ENCODE peak calls at places on chromosomes 11 and 22, in six cellular contexts. O is HCT116, E is IMR-90, A is H1, W is K562, X is GM12878. C is an unnamed sample.

GRCh38 chr11:66867425-66868040 is 10.7 kb downstream of the LRFN4 start:
- DNase-seq in O (no peak), E (no peak), A (no peak), W (peak; percentile 64), X (no peak), C (no peak)

GRCh38 chr22:19132153-19132552 is 1.0 kb downstream of the TSSK2 start:
- DNase-seq in O (no peak), E (no peak), A (no peak), W (no peak), X (no peak), C (no peak)

GRCh38 chr11:57094206-57094940 is 87.4 kb upstream of the LRRC55 start:
- DNase-seq in O (no peak), E (peak; percentile 21), A (no peak), W (no peak), X (no peak), C (no peak)

GRCh38 chr11:114171257-114172054 is 111.9 kb downstream of the ZBTB16 start:
- DNase-seq in O (no peak), E (no peak), A (no peak), W (no peak), X (no peak), C (peak; percentile 65)

GRCh38 chr11:56950510-56950909 is 38.2 kb upstream of the OR5AK2 start:
- DNase-seq in O (no peak), E (no peak), A (no peak), W (no peak), X (no peak), C (no peak)

GRCh38 chr11:103528046-103528445 is 418.8 kb downstream of the DYNC2H1 start:
- DNase-seq in O (no peak), E (no peak), A (no peak), W (no peak), X (no peak), C (no peak)

GRCh38 chr11:31106963-31107576 is 262.5 kb downstream of the DCDC1 start:
- DNase-seq in O (peak; percentile 51), E (peak; percentile 7), A (peak; percentile 36), W (peak; percentile 58), X (no peak), C (peak; percentile 44)

GRCh38 chr11:102014756-102015155 is 32.5 kb upstream of the CFAP300 start:
- DNase-seq in O (no peak), E (no peak), A (no peak), W (no peak), X (no peak), C (no peak)

GRCh38 chr22:42644422-42645340 is 4.3 kb upstream of the ATP5MGL start:
- DNase-seq in O (no peak), E (no peak), A (no peak), W (no peak), X (no peak), C (peak; percentile 75)

GRCh38 chr11:124900464-124900863 is 2.8 kb upstream of the ROBO4 start:
- DNase-seq in O (peak; percentile 23), E (peak; percentile 93), A (no peak), W (no peak), X (no peak), C (peak; percentile 75)

GRCh38 chr11:64341429-64341828 is 1.4 kb downstream of the CCDC88B start:
- DNase-seq in O (no peak), E (no peak), A (no peak), W (no peak), X (no peak), C (no peak)

GRCh38 chr22:24450600-24450999 is 23.2 kb downstream of the ADORA2A start:
- DNase-seq in O (no peak), E (no peak), A (no peak), W (peak; percentile 32), X (no peak), C (peak; percentile 83)

GRCh38 chr11:61437496-61437895 is 7.6 kb downstream of the SDHAF2 start:
- DNase-seq in O (no peak), E (no peak), A (no peak), W (no peak), X (no peak), C (no peak)

GRCh38 chr22:24424001-24424900 is 3.1 kb upstream of the ADORA2A start:
- DNase-seq in O (no peak), E (no peak), A (no peak), W (peak; percentile 20), X (no peak), C (no peak)

GRCh38 chr22:21982338-21982965 is at the start of gene TOP3B:
- DNase-seq in O (peak; percentile 43), E (peak; percentile 69), A (no peak), W (peak; percentile 100), X (peak; percentile 17), C (peak; percentile 62)

GRCh38 chr11:74257934-74258553 is 53.4 kb downstream of the P4HA3 start:
- DNase-seq in O (no peak), E (peak; percentile 82), A (no peak), W (no peak), X (no peak), C (peak; percentile 75)

GRCh38 chr11:75100314-75100713 is 3.6 kb upstream of the OR2AT4 start:
- DNase-seq in O (no peak), E (peak; percentile 81), A (no peak), W (peak; percentile 90), X (peak; percentile 78), C (no peak)

GRCh38 chr22:33879796-33880195 is 40.5 kb downstream of the LARGE1 start:
- DNase-seq in O (no peak), E (no peak), A (no peak), W (no peak), X (no peak), C (no peak)

GRCh38 chr11:72950685-72951084 is 136.5 kb downstream of the ATG16L2 start:
- DNase-seq in O (no peak), E (no peak), A (no peak), W (no peak), X (no peak), C (no peak)

GRCh38 chr22:35327690-35328471 is 28.2 kb downstream of the TOM1 start:
- DNase-seq in O (no peak), E (no peak), A (no peak), W (no peak), X (no peak), C (no peak)
- TF ChIP-seq POLR2A in O (no peak), E (no peak), A (no peak), W (no peak), X (no peak), C (no peak)

DNA sequence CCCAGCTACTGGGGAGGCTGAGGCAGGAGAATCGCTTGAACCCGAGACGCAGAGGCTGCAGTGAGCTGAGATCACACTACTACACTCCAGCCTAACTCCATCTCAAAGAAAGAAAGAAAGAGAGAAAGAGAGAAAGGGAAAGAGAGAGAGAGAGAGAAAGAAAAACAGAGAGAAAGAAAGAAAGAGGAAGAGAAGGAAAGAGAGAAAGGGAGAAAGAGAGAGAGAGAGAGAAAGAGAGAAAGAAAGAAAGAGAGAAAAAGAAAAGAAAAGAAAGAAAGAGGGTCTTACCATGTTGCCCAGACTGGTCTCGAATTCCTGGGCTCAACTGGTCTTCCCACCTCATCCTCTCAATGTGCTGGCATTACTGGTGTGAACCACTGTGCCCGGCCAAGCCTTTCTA is 22.3 kb downstream of the FBLN1 start:
- DNase-seq in O (no peak), E (no peak), A (no peak), W (no peak), X (no peak), C (no peak)
- H3K27ac ChIP-seq in O (no peak overlapping the region), E (no peak overlapping the region), A (no peak overlapping the region), W (no peak overlapping the region), X (no peak overlapping the region), C (no peak overlapping the region)

GRCh38 chr11:107198490-107199007 is 180.3 kb upstream of the GUCY1A2 start:
- DNase-seq in O (no peak), E (no peak), A (no peak), W (no peak), X (no peak), C (no peak)
- H3K9ac ChIP-seq in O (no peak overlapping the region), E (no peak overlapping the region), A (no peak overlapping the region), W (no peak overlapping the region), X (no peak overlapping the region), C (no peak overlapping the region)

DNA sequence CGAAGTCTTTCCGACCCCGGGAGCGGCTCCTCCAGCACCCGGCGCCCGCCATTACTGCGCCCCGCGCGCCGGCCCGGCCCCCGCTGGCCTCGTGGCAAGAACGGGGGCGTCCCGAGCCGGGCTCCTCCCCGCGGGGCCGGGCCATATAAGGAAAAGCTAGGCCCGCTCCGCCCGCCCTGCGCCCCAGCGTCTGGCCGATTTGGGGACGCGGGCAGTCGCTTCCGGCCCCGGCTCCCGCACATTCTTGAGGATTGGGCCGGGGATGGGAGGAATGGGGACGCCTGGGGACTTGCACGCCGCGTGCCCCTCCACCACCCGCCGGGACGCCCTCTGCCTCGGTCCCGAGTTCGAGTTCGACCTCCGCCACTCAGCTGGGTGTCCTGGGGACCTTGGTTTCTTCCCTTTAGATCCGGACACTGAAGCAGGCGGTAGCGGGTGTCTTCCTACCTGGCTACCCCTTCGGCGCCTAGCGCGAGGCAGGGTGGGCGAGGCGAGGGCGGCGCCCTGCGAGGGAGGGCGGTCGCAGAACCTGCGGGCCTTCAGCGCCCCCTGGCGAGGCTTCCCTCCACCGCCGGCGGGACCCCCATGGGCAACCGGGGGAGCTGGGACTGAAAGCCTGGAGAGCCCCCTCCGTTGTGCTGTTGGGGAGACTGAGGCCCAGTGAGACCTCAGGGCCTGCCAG is 3.8 kb downstream of the SMTN start:
- DNase-seq in O (no peak), E (peak; percentile 75), A (peak; percentile 61), W (peak; percentile 88), X (peak; percentile 43), C (peak; percentile 71)
- TF ChIP-seq POLR2A in O (peak; percentile 60), E (peak; percentile 57), A (no peak), W (peak; percentile 82), X (peak; percentile 93), C (peak; percentile 72)

DNA sequence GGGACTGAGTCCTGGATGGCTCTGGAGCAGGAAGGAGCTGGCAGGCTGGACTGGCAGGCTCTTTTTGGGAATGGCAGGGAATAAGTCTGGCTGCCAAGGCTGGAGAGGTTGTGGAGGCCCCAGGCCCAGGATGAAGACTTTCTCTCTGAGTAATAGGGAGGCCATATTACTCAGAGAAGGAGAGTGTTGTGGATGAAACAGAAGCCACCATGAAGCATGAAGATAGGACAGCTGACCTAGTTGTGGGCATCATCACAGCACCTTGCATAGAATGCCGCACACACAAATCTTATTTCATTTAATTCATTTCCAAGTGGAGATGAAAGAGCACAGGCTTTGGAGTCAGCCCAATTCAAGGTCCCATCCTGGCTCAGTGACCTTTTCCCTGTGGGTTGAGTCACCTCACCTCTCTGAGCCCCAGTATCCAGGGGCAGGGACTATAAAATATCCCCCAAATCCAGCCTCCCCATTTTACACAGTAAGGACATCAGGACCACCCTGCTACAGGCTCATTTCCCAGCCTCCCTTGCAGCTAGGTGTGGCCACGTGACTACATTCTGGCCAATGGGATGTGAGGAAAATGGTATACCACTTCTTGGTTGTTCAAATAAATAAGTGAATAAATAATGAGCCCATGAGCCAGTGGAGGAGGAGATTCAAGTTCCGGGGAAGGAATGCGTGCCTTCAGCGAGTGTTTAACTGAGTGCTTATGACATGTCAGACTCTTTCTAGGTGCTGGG is 9.4 kb downstream of the CYTH4 start:
- DNase-seq in O (no peak), E (no peak), A (no peak), W (no peak), X (no peak), C (no peak)
- H3K27ac ChIP-seq in O (no peak overlapping the region), E (no peak overlapping the region), A (no peak overlapping the region), W (no peak overlapping the region), X (no peak overlapping the region), C (no peak overlapping the region)

GRCh38 chr11:1077417-1078119 is 2.9 kb downstream of the MUC2 start:
- DNase-seq in O (no peak), E (no peak), A (no peak), W (no peak), X (no peak), C (no peak)
- H3K9ac ChIP-seq in O (no peak overlapping the region), E (no peak overlapping the region), A (no peak overlapping the region), W (no peak overlapping the region), X (no peak overlapping the region), C (no peak overlapping the region)

GRCh38 chr11:1750840-1751520 is 585 bp upstream of the IFITM10 start:
- DNase-seq in O (no peak), E (no peak), A (no peak), W (no peak), X (no peak), C (no peak)
- TF ChIP-seq POLR2A in O (no peak), E (no peak), A (no peak), W (no peak), X (peak; percentile 19), C (no peak)

C was measured in endothelial cell of umbilical vein.